ENCODE peak calls at places on chromosomes 13 and 19, in five cellular contexts. One of them, this sample, is unnamed. For H3K36me3, the result is how much of the 10 kb centered on the place peaks cover.

GRCh38 chr13:37138169-37138568 is 32.7 kb upstream of the CSNK1A1L start:
- DNase-seq in neuronal stem cell: no peak
- DNase-seq in IMR-90: no peak
- DNase-seq in H1: peak
- DNase-seq in trophoblast cell: peak
- DNase-seq in this sample: no peak

GRCh38 chr13:44106231-44107152 is 226.8 kb downstream of the LACC1 start:
- DNase-seq in neuronal stem cell: no peak
- DNase-seq in IMR-90: no peak
- DNase-seq in trophoblast cell: peak
- DNase-seq in H1: no peak
- DNase-seq in this sample: no peak

GRCh38 chr19:43438291-43439162 is 23.8 kb downstream of the TEX101 start:
- DNase-seq in trophoblast cell: peak
- DNase-seq in IMR-90: peak
- DNase-seq in H1: no peak
- DNase-seq in neuronal stem cell: no peak
- DNase-seq in this sample: no peak

GRCh38 chr13:90889906-90890305 is 457.6 kb upstream of the MIR17HG start:
- DNase-seq in IMR-90: no peak
- DNase-seq in H1: no peak
- DNase-seq in trophoblast cell: no peak
- DNase-seq in neuronal stem cell: no peak
- DNase-seq in this sample: no peak

GRCh38 chr19:38319421-38320258 is at the start of gene KCNK6:
- DNase-seq in IMR-90: no peak
- DNase-seq in trophoblast cell: peak
- DNase-seq in neuronal stem cell: no peak
- DNase-seq in H1: no peak
- DNase-seq in this sample: peak

GRCh38 chr13:90233933-90234672 is 1113.4 kb upstream of the MIR17HG start:
- DNase-seq in neuronal stem cell: no peak
- DNase-seq in H1: no peak
- DNase-seq in trophoblast cell: no peak
- DNase-seq in IMR-90: no peak
- DNase-seq in this sample: no peak

GRCh38 chr19:1449467-1450442 is at the start of gene APC2:
- DNase-seq in IMR-90: peak
- DNase-seq in neuronal stem cell: peak
- DNase-seq in H1: no peak
- DNase-seq in trophoblast cell: no peak
- DNase-seq in this sample: peak

GRCh38 chr13:50712469-50712868 is 131.0 kb downstream of the DLEU7 start:
- DNase-seq in IMR-90: no peak
- DNase-seq in trophoblast cell: no peak
- DNase-seq in H1: no peak
- DNase-seq in neuronal stem cell: no peak
- DNase-seq in this sample: no peak

GRCh38 chr19:21321996-21322395 is 7.2 kb downstream of the ZNF708 start:
- DNase-seq in trophoblast cell: no peak
- DNase-seq in IMR-90: no peak
- DNase-seq in H1: no peak
- DNase-seq in neuronal stem cell: no peak
- DNase-seq in this sample: peak

GRCh38 chr19:30340724-30341595 is 31.2 kb upstream of the ZNF536 start:
- DNase-seq in neuronal stem cell: no peak
- DNase-seq in trophoblast cell: no peak
- DNase-seq in H1: no peak
- DNase-seq in IMR-90: no peak
- DNase-seq in this sample: no peak

GRCh38 chr13:42747399-42747873 is 33.9 kb upstream of the FAM216B start:
- DNase-seq in neuronal stem cell: no peak
- DNase-seq in trophoblast cell: peak
- DNase-seq in H1: no peak
- DNase-seq in IMR-90: peak
- DNase-seq in this sample: peak

DNA sequence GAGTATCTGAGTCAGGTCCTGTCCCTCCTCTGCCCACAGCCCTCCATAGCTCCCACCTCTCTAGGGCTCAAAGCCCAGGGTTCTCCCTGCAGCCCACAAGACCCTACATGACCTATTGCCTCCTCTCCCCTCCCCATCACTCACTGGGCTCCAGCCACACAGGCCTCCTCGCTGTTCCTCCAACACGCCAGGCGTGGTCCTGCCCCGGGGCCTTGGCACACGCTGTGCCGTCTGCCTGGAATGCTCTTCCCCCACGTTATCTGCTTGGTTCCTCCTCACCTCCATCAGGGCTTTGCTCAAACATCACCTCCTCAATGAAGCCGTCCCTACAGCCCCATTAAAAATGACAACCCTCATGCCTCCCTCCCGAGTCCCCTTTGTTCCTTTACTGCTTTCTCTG is 21.1 kb downstream of the PTPRS start:
- DNase-seq in neuronal stem cell: no peak
- DNase-seq in H1: no peak
- DNase-seq in trophoblast cell: no peak
- DNase-seq in IMR-90: no peak
- DNase-seq in this sample: no peak
- H4K91ac ChIP-seq in neuronal stem cell: no peak
- H4K91ac ChIP-seq in H1: no peak
- H4K91ac ChIP-seq in trophoblast cell: no peak
- H4K91ac ChIP-seq in IMR-90: no peak
- H4K91ac ChIP-seq in this sample: no peak

DNA sequence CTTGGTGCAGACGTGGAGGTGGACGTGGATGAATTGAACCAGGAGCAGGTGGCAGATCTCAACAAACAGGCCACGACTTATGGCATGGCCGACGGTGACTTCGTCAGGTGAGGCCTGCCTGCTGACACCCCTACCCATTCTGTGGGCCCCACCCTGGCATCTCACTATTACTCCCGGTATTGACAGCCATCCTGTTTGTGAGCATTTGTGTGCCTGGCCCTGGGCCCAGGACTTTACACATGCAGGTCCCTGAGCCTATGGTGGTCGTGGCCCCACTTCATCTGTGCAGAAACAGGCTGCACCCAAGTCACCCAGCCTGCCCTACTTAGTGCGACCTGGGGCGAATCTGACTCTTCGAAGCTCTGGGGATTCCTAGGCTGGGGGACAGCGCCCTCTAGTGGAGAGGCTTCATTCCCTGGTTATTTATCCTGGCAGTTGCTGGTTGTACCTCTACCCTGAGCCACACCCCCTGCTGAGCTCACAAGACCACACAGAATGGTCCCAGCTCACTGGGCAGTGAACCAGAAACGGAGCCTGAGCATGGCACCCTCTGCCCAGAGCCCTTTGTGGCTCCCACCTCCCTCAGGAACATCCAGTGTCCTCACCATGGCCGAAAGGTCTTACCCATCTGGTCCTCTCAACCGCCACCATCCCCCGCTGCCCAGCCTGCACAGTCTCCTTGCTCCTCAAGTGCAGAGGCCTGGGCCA is 16.9 kb downstream of the ZNF296 start:
- DNase-seq in trophoblast cell: peak
- DNase-seq in neuronal stem cell: peak
- DNase-seq in H1: no peak
- DNase-seq in IMR-90: peak
- DNase-seq in this sample: peak
- H3K36me3 ChIP-seq in trophoblast cell: half or more
- H3K36me3 ChIP-seq in neuronal stem cell: half or more
- H3K36me3 ChIP-seq in H1: under half
- H3K36me3 ChIP-seq in IMR-90: half or more
- H3K36me3 ChIP-seq in this sample: half or more

DNA sequence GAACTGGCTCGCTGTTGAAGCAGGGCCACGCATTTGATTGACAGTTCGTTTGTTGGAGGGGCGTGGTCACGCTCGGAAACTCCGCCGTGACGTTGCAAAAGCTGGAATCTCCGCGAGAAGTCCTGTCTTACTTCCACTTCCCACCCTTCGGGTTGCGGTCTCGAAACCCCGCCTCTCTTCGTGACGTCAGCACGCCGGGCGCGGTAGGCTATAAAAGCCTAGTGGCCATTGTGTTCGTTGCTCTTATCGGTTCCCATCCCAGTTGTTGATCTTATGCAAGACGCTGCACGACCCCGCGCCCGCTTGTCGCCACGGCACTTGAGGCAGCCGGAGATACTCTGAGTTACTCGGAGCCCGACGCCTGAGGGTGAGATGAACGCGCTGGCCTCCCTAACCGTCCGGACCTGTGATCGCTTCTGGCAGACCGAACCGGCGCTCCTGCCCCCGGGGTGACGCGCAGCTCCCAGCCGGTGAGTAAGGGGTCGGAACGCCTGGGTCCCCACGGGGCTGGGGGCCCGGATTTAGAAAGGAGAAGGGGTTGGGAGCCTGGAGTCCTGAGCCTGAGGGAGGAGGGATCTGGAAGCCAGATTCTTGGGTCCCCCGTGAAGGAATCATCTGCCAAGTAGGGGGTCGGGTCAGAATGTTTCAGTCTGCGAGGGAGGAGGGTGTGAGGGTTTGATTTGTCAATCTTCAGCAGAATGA is at the start of gene PPP1R15A:
- DNase-seq in neuronal stem cell: peak
- DNase-seq in H1: peak
- DNase-seq in trophoblast cell: peak
- DNase-seq in IMR-90: peak
- DNase-seq in this sample: peak
- H4K91ac ChIP-seq in neuronal stem cell: no peak
- H4K91ac ChIP-seq in H1: peak
- H4K91ac ChIP-seq in trophoblast cell: peak
- H4K91ac ChIP-seq in IMR-90: peak
- H4K91ac ChIP-seq in this sample: peak

GRCh38 chr19:23673132-23673531 is 13.9 kb downstream of the ZNF675 start:
- DNase-seq in trophoblast cell: no peak
- DNase-seq in H1: no peak
- DNase-seq in neuronal stem cell: no peak
- DNase-seq in IMR-90: no peak
- DNase-seq in this sample: no peak
- H3K36me3 ChIP-seq in trophoblast cell: under half
- H3K36me3 ChIP-seq in H1: under half
- H3K36me3 ChIP-seq in neuronal stem cell: under half
- H3K36me3 ChIP-seq in IMR-90: under half
- H3K36me3 ChIP-seq in this sample: under half

DNA sequence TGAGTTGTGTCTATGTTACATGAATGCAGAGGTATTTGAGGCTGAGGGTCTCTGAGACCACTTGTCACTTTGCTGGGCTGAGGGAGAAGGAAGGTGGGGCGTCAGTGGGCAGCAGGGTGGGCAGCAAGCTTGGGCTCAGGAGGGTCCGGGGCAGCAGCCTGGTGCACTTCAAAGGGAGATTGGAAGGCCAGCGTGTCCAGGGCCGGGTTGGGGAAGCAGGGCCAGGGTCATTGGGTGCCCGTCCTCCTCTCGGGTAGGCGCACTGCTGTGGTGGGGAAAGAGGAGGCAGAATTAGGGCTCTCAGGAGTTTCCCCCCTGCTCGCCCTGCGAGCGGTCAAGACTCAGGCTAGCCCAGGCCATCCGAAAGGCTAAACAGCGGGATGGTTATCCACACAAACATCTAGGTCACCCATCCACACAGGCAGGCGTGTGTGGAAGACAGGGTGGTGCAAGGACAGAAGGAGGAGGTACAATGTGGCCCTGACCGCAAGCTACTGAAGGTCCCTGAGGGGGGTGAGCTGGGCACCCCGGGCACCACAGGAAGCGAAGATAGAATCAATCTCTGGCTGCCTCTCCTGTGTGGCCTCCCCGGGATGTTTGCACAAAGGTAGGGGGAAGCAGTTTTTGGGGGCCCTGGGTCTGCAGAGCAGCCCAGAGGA is 37.7 kb downstream of the MYO9B start:
- DNase-seq in H1: no peak
- DNase-seq in neuronal stem cell: no peak
- DNase-seq in IMR-90: no peak
- DNase-seq in trophoblast cell: no peak
- DNase-seq in this sample: no peak
- H4K91ac ChIP-seq in H1: no peak
- H4K91ac ChIP-seq in neuronal stem cell: no peak
- H4K91ac ChIP-seq in IMR-90: no peak
- H4K91ac ChIP-seq in trophoblast cell: peak
- H4K91ac ChIP-seq in this sample: peak

DNA sequence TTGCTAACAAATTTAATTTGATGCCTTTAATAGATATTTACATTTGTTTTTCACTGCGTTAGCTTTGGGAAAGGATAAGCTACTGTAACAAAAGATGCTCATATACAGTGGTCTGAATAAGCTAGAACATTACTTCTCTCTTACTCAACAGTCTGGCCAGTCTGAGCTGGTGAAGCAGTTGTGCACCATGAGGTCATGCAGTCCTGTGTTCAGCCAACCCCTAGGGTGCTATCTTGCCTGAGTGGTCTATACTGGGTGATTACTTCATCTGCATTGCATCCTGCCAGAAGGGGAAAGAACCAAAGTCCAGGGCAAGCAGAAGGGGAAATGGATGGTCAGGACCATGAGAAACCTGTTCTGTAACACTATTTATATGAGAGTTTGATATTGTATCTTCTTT is 31.5 kb downstream of the ERCC5 start:
- DNase-seq in H1: no peak
- DNase-seq in IMR-90: peak
- DNase-seq in trophoblast cell: no peak
- DNase-seq in neuronal stem cell: no peak
- DNase-seq in this sample: peak
- H3K36me3 ChIP-seq in H1: under half
- H3K36me3 ChIP-seq in IMR-90: under half
- H3K36me3 ChIP-seq in trophoblast cell: under half
- H3K36me3 ChIP-seq in neuronal stem cell: under half
- H3K36me3 ChIP-seq in this sample: half or more